ENCODE peak calls at places on chromosomes 6 and 20, in six cellular contexts. One of them, this sample, is unnamed.

GRCh38 chr20:53127027-53127426 is 154.9 kb downstream of the TSHZ2 start:
- DNase-seq in AG09309: no peak
- DNase-seq in fibroblast of pulmonary artery: no peak
- DNase-seq in fibroblast of the aortic adventitia: no peak
- DNase-seq in tibial artery: no peak
- DNase-seq in neural progenitor cell: no peak
- DNase-seq in this sample: no peak

GRCh38 chr20:43460172-43460829 is 2.6 kb downstream of the SRSF6 start:
- DNase-seq in AG09309: no peak
- DNase-seq in fibroblast of pulmonary artery: no peak
- DNase-seq in fibroblast of the aortic adventitia: no peak
- DNase-seq in tibial artery: no peak
- DNase-seq in neural progenitor cell: no peak
- DNase-seq in this sample: no peak

GRCh38 chr6:130632288-130632687 is 194.9 kb upstream of the SMLR1 start:
- DNase-seq in AG09309: peak; percentile 16
- DNase-seq in fibroblast of pulmonary artery: no peak
- DNase-seq in fibroblast of the aortic adventitia: peak; percentile 45
- DNase-seq in tibial artery: no peak
- DNase-seq in neural progenitor cell: peak; percentile 3
- DNase-seq in this sample: no peak

GRCh38 chr20:3693376-3693775 is 11.6 kb upstream of the ADAM33 start:
- DNase-seq in AG09309: no peak
- DNase-seq in fibroblast of pulmonary artery: no peak
- DNase-seq in fibroblast of the aortic adventitia: no peak
- DNase-seq in tibial artery: no peak
- DNase-seq in neural progenitor cell: no peak
- DNase-seq in this sample: no peak

GRCh38 chr6:39453236-39453635 is 130.7 kb upstream of the KCNK16 start:
- DNase-seq in AG09309: no peak
- DNase-seq in fibroblast of pulmonary artery: no peak
- DNase-seq in fibroblast of the aortic adventitia: peak; percentile 41
- DNase-seq in tibial artery: no peak
- DNase-seq in neural progenitor cell: no peak
- DNase-seq in this sample: peak; percentile 32

GRCh38 chr6:21942910-21943309 is 349.4 kb downstream of the SOX4 start:
- DNase-seq in AG09309: no peak
- DNase-seq in fibroblast of pulmonary artery: no peak
- DNase-seq in fibroblast of the aortic adventitia: no peak
- DNase-seq in tibial artery: no peak
- DNase-seq in neural progenitor cell: no peak
- DNase-seq in this sample: no peak

GRCh38 chr6:125111219-125111983 is 42.2 kb upstream of the TPD52L1 start:
- DNase-seq in AG09309: no peak
- DNase-seq in fibroblast of pulmonary artery: peak; percentile 14
- DNase-seq in fibroblast of the aortic adventitia: no peak
- DNase-seq in tibial artery: no peak
- DNase-seq in neural progenitor cell: no peak
- DNase-seq in this sample: no peak

GRCh38 chr20:19026901-19027644 is 185.4 kb upstream of the SLC24A3 start:
- DNase-seq in AG09309: no peak
- DNase-seq in fibroblast of pulmonary artery: no peak
- DNase-seq in fibroblast of the aortic adventitia: no peak
- DNase-seq in tibial artery: no peak
- DNase-seq in neural progenitor cell: peak; percentile 2
- DNase-seq in this sample: no peak

GRCh38 chr6:18492957-18493356 is 105.8 kb downstream of the RNF144B start:
- DNase-seq in AG09309: no peak
- DNase-seq in fibroblast of pulmonary artery: no peak
- DNase-seq in fibroblast of the aortic adventitia: no peak
- DNase-seq in tibial artery: no peak
- DNase-seq in neural progenitor cell: no peak
- DNase-seq in this sample: peak; percentile 94

GRCh38 chr6:115891111-115891669 is 169.5 kb downstream of the FRK start:
- DNase-seq in AG09309: peak; percentile 21
- DNase-seq in fibroblast of pulmonary artery: peak; percentile 4
- DNase-seq in fibroblast of the aortic adventitia: no peak
- DNase-seq in tibial artery: no peak
- DNase-seq in neural progenitor cell: no peak
- DNase-seq in this sample: peak; percentile 67

GRCh38 chr6:14128017-14128416 is 10.4 kb downstream of the CD83 start:
- DNase-seq in AG09309: no peak
- DNase-seq in fibroblast of pulmonary artery: no peak
- DNase-seq in fibroblast of the aortic adventitia: no peak
- DNase-seq in tibial artery: no peak
- DNase-seq in neural progenitor cell: no peak
- DNase-seq in this sample: no peak

GRCh38 chr20:33466303-33466646 is 22.7 kb upstream of the SNTA1 start:
- DNase-seq in AG09309: no peak
- DNase-seq in fibroblast of pulmonary artery: no peak
- DNase-seq in fibroblast of the aortic adventitia: no peak
- DNase-seq in tibial artery: no peak
- DNase-seq in neural progenitor cell: no peak
- DNase-seq in this sample: no peak

GRCh38 chr6:13355043-13355945 is 27.0 kb upstream of the TBC1D7 start:
- DNase-seq in AG09309: peak; percentile 90
- DNase-seq in fibroblast of pulmonary artery: peak; percentile 96
- DNase-seq in fibroblast of the aortic adventitia: peak; percentile 98
- DNase-seq in tibial artery: no peak
- DNase-seq in neural progenitor cell: no peak
- DNase-seq in this sample: peak; percentile 69

DNA sequence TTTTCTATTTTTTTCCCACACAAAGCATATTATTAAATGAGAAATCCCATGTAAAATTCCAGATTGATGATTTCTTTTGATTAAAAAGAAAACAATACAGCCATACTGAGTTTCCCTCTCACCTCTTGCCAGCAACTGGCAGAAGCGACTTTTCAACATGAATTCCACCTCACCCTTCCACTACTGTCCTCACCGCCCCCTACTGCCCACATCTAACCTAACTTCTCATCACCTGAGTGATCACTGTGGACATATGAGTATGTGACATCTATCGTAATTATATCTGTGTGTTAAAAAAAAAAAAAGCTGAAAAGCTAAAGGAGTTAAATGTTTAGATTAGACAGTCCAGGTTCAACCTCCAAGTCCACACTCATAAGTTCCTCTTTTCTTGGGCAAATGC is 528.6 kb downstream of the PRKN start:
- DNase-seq in AG09309: no peak
- DNase-seq in fibroblast of pulmonary artery: no peak
- DNase-seq in fibroblast of the aortic adventitia: no peak
- DNase-seq in tibial artery: no peak
- DNase-seq in neural progenitor cell: peak; percentile 20
- DNase-seq in this sample: no peak
- TF ChIP-seq CTCF in AG09309: no peak
- TF ChIP-seq CTCF in fibroblast of pulmonary artery: no peak
- TF ChIP-seq CTCF in fibroblast of the aortic adventitia: no peak
- TF ChIP-seq CTCF in tibial artery: no peak
- TF ChIP-seq CTCF in neural progenitor cell: peak; percentile 38
- TF ChIP-seq CTCF in this sample: peak; percentile 37

GRCh38 chr6:169472786-169473416 is 219.3 kb upstream of the THBS2 start:
- DNase-seq in AG09309: no peak
- DNase-seq in fibroblast of pulmonary artery: no peak
- DNase-seq in fibroblast of the aortic adventitia: no peak
- DNase-seq in tibial artery: no peak
- DNase-seq in neural progenitor cell: no peak
- DNase-seq in this sample: no peak
- H3K4me3 ChIP-seq in AG09309: no peak overlapping the region
- H3K4me3 ChIP-seq in fibroblast of pulmonary artery: no peak overlapping the region
- H3K4me3 ChIP-seq in fibroblast of the aortic adventitia: no peak overlapping the region
- H3K4me3 ChIP-seq in tibial artery: no peak overlapping the region
- H3K4me3 ChIP-seq in neural progenitor cell: no peak overlapping the region
- H3K4me3 ChIP-seq in this sample: no peak overlapping the region

DNA sequence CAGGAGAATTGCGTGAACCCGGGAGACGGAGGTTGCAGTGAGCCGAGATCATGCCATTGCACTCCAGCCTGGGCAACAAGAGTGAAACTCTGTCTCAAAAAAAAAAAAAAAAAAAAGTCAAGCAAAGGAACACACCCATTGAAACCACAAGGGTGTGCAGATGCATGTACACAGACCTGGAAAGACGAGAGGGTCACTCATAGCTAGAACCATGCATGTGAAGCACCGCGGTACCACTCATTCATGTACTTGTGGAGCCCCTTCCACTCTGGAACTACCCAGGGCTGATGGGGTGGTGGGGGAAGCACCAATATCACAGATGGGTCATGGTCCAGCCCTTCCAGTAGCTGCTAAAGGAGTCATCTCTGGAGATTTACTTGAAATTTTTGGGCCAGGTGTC is 7.4 kb upstream of the TJAP1 start:
- DNase-seq in AG09309: no peak
- DNase-seq in fibroblast of pulmonary artery: no peak
- DNase-seq in fibroblast of the aortic adventitia: no peak
- DNase-seq in tibial artery: no peak
- DNase-seq in neural progenitor cell: no peak
- DNase-seq in this sample: no peak
- TF ChIP-seq CTCF in AG09309: no peak
- TF ChIP-seq CTCF in fibroblast of pulmonary artery: no peak
- TF ChIP-seq CTCF in fibroblast of the aortic adventitia: no peak
- TF ChIP-seq CTCF in tibial artery: no peak
- TF ChIP-seq CTCF in neural progenitor cell: no peak
- TF ChIP-seq CTCF in this sample: no peak

DNA sequence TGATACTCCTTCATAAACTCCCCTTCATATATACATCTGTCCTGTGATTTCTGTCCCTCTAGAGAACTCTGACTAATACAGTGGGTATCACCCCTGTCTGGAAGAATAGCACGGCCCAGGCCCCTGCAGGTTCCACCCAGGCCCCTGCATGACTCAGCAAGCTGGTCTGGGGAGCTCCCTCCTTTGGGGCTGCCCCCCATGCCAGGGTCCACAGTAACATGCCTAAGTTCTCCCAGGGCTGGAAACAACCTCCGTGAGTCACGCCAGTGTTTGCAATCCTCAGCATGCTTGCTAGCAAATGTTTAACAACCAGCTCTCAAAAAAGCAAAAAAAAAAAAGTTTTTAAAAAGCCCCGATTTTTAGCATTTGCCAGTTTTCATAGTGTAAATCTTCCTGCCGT is 134.3 kb upstream of the CDH4 start:
- DNase-seq in AG09309: peak; percentile 27
- DNase-seq in fibroblast of pulmonary artery: no peak
- DNase-seq in fibroblast of the aortic adventitia: peak; percentile 51
- DNase-seq in tibial artery: no peak
- DNase-seq in neural progenitor cell: no peak
- DNase-seq in this sample: peak; percentile 55
- H3K4me3 ChIP-seq in AG09309: no peak overlapping the region
- H3K4me3 ChIP-seq in fibroblast of pulmonary artery: no peak overlapping the region
- H3K4me3 ChIP-seq in fibroblast of the aortic adventitia: no peak overlapping the region
- H3K4me3 ChIP-seq in tibial artery: no peak overlapping the region
- H3K4me3 ChIP-seq in neural progenitor cell: no peak overlapping the region
- H3K4me3 ChIP-seq in this sample: no peak overlapping the region

DNA sequence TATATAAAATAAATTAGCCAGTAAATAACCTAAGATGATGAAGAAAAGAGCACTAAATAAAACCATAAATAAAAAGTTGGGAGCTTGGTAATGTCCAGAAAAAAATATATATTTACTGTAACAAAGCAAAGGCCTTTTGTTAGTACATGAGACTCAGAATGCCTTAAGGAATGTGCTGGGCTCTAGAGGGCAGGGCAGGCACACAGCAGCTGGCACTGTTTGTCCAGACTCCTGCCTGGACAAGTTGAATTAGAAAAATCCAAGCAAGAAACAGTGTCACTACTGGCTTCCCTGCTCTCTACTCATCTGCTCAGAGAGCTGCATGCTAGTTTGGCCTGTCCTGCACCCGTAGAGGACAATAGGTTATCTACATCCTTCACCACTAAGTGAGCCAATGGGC is 8.8 kb downstream of the DEFB129 start:
- DNase-seq in AG09309: no peak
- DNase-seq in fibroblast of pulmonary artery: peak; percentile 22
- DNase-seq in fibroblast of the aortic adventitia: peak; percentile 21
- DNase-seq in tibial artery: no peak
- DNase-seq in neural progenitor cell: peak; percentile 25
- DNase-seq in this sample: no peak
- TF ChIP-seq CTCF in AG09309: peak; percentile 9
- TF ChIP-seq CTCF in fibroblast of pulmonary artery: no peak
- TF ChIP-seq CTCF in fibroblast of the aortic adventitia: peak; percentile 5
- TF ChIP-seq CTCF in tibial artery: no peak
- TF ChIP-seq CTCF in neural progenitor cell: peak; percentile 21
- TF ChIP-seq CTCF in this sample: peak; percentile 55

DNA sequence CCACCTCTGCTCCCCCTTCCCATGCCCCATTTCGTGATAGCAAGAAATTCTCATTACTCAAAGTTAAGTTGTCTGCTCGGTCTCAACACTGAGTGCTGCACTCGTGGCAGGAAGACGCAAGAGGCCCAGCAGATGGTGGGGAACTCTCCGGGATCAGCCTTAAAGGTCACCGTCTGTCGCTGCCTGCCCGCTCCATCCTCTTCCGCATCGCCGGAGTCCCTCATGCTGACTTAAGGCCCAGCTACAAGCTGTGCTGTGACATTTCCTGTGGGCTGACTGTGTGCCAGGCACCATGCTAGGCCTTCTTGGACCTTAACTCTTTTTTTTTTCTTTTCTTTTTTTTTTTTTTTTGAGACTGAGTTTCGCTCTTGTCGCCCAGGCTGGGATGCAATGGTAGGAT is 17.8 kb downstream of the GRM4 start:
- DNase-seq in AG09309: no peak
- DNase-seq in fibroblast of pulmonary artery: no peak
- DNase-seq in fibroblast of the aortic adventitia: no peak
- DNase-seq in tibial artery: no peak
- DNase-seq in neural progenitor cell: no peak
- DNase-seq in this sample: no peak
- H3K4me3 ChIP-seq in AG09309: no peak overlapping the region
- H3K4me3 ChIP-seq in fibroblast of pulmonary artery: no peak overlapping the region
- H3K4me3 ChIP-seq in fibroblast of the aortic adventitia: no peak overlapping the region
- H3K4me3 ChIP-seq in tibial artery: no peak overlapping the region
- H3K4me3 ChIP-seq in neural progenitor cell: no peak overlapping the region
- H3K4me3 ChIP-seq in this sample: no peak overlapping the region

GRCh38 chr6:2482773-2483172 is 237.4 kb upstream of the GMDS start:
- DNase-seq in AG09309: no peak
- DNase-seq in fibroblast of pulmonary artery: no peak
- DNase-seq in fibroblast of the aortic adventitia: no peak
- DNase-seq in tibial artery: no peak
- DNase-seq in neural progenitor cell: no peak
- DNase-seq in this sample: no peak
- TF ChIP-seq CTCF in AG09309: no peak
- TF ChIP-seq CTCF in fibroblast of pulmonary artery: no peak
- TF ChIP-seq CTCF in fibroblast of the aortic adventitia: no peak
- TF ChIP-seq CTCF in tibial artery: no peak
- TF ChIP-seq CTCF in neural progenitor cell: peak; percentile 21
- TF ChIP-seq CTCF in this sample: peak; percentile 21

GRCh38 chr20:52104546-52105044 is 87.0 kb downstream of the ZFP64 start:
- DNase-seq in AG09309: no peak
- DNase-seq in fibroblast of pulmonary artery: peak; percentile 13
- DNase-seq in fibroblast of the aortic adventitia: no peak
- DNase-seq in tibial artery: no peak
- DNase-seq in neural progenitor cell: peak; percentile 75
- DNase-seq in this sample: no peak
- H3K4me3 ChIP-seq in AG09309: peak overlapping the region; percentile 76
- H3K4me3 ChIP-seq in fibroblast of pulmonary artery: peak overlapping the region; percentile 64
- H3K4me3 ChIP-seq in fibroblast of the aortic adventitia: peak overlapping the region; percentile 61
- H3K4me3 ChIP-seq in tibial artery: peak overlapping the region; percentile 38
- H3K4me3 ChIP-seq in neural progenitor cell: peak overlapping the region; percentile 61
- H3K4me3 ChIP-seq in this sample: peak overlapping the region; percentile 66

DNA sequence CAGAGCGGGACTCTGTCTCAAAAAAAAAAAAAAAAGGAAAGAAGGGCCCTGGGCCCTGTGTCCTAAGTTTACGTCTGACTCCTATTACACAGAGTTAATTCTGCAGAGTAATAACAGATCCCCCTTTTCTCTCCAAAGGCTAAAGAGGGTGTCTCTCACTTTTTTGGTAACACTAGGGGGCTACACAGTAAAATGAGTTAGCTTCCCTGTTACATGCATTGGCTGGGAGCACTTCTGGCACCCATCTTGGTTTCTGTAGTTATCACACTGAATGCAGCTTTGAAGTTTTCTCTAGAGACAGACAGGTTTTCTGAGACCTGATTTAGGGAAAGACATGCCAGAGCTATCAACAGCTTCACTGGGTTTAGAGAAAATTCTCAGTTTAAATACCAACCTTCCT is 29.2 kb downstream of the RNF8 start:
- DNase-seq in AG09309: no peak
- DNase-seq in fibroblast of pulmonary artery: no peak
- DNase-seq in fibroblast of the aortic adventitia: no peak
- DNase-seq in tibial artery: no peak
- DNase-seq in neural progenitor cell: no peak
- DNase-seq in this sample: no peak
- TF ChIP-seq CTCF in AG09309: no peak
- TF ChIP-seq CTCF in fibroblast of pulmonary artery: no peak
- TF ChIP-seq CTCF in fibroblast of the aortic adventitia: no peak
- TF ChIP-seq CTCF in tibial artery: no peak
- TF ChIP-seq CTCF in neural progenitor cell: peak; percentile 9
- TF ChIP-seq CTCF in this sample: no peak

This sample was measured in epithelial cell of proximal tubule.